ENCODE peak calls at places on chromosome 13, in seven cellular contexts. M is stimulated activated CD4-positive, alpha-beta T cell treated with anti-CD3 and anti-CD28 coated beads, TNF-alpha, amount 100 ng/mL, for 48 hours; V is mesenchymal stem cell; U is ELF-1; E is anterior cingulate cortex; T is activated naive CD4-positive, alpha-beta T cell treated with Interleukin-2 at 50 U/mL for 16 hours; F is testis. B is an unnamed sample.

GRCh38 chr13:53170910-53171309 is 142.3 kb downstream of the OLFM4 start:
- DNase-seq in M (no peak), V (no peak), U (no peak), E (no peak), T (no peak), F (no peak), B (no peak)

GRCh38 chr13:110506859-110507566 is 54.5 kb downstream of the RAB20 start:
- DNase-seq in M (no peak), V (peak; percentile 65), U (no peak), E (no peak), T (no peak), F (peak; percentile 66), B (no peak)

GRCh38 chr13:20969182-20969581 is 66.6 kb upstream of the XPO4 start:
- DNase-seq in M (no peak), V (peak; percentile 34), U (no peak), E (no peak), T (no peak), F (no peak), B (no peak)

GRCh38 chr13:97914537-97914936 is 38.9 kb upstream of the IPO5 start:
- DNase-seq in M (no peak), V (no peak), U (no peak), E (peak; percentile 32), T (no peak), F (no peak), B (no peak)

GRCh38 chr13:66237411-66238062 is 992.6 kb downstream of the PCDH9 start:
- DNase-seq in M (no peak), V (no peak), U (no peak), E (no peak), T (no peak), F (no peak), B (no peak)

GRCh38 chr13:21420706-21421105 is 38.4 kb downstream of the ZDHHC20 start:
- DNase-seq in M (no peak), V (peak; percentile 47), U (no peak), E (no peak), T (no peak), F (no peak), B (no peak)

GRCh38 chr13:114032121-114032799 is 58.4 kb upstream of the C13orf46 start:
- DNase-seq in M (no peak), V (peak; percentile 85), U (peak; percentile 68), E (no peak), T (no peak), F (no peak), B (no peak)

GRCh38 chr13:99659234-99659633 is 158.0 kb downstream of the TM9SF2 start:
- DNase-seq in M (no peak), V (no peak), U (peak; percentile 36), E (no peak), T (no peak), F (no peak), B (peak; percentile 61)

GRCh38 chr13:99265823-99266426 is 7.7 kb upstream of the GPR18 start:
- DNase-seq in M (no peak), V (peak; percentile 66), U (no peak), E (no peak), T (no peak), F (no peak), B (peak; percentile 70)

GRCh38 chr13:96229356-96229755 is 139.4 kb downstream of the HS6ST3 start:
- DNase-seq in M (no peak), V (peak; percentile 17), U (peak; percentile 57), E (no peak), T (no peak), F (peak; percentile 16), B (no peak)

GRCh38 chr13:42174344-42175162 is 97.4 kb upstream of the AKAP11 start:
- DNase-seq in M (no peak), V (peak; percentile 86), U (peak; percentile 50), E (no peak), T (no peak), F (no peak), B (no peak)

GRCh38 chr13:102182170-102182569 is 219.7 kb downstream of the FGF14 start:
- DNase-seq in M (no peak), V (no peak), U (no peak), E (no peak), T (no peak), F (no peak), B (no peak)

GRCh38 chr13:79108914-79109643 is 297.0 kb downstream of the RBM26 start:
- DNase-seq in M (no peak), V (no peak), U (no peak), E (no peak), T (no peak), F (no peak), B (no peak)

GRCh38 chr13:113187905-113188595 is 20.4 kb downstream of the PCID2 start:
- DNase-seq in M (no peak), V (peak; percentile 37), U (no peak), E (no peak), T (no peak), F (no peak), B (no peak)

GRCh38 chr13:51801631-51802099 is 2.3 kb downstream of the DHRS12 start:
- DNase-seq in M (no peak), V (no peak), U (no peak), E (peak; percentile 61), T (no peak), F (peak; percentile 84), B (peak; percentile 76)

GRCh38 chr13:76523740-76524382 is 362.3 kb downstream of the KCTD12 start:
- DNase-seq in M (no peak), V (no peak), U (peak; percentile 5), E (no peak), T (no peak), F (no peak), B (no peak)

GRCh38 chr13:75687145-75687763 is 51.1 kb downstream of the LMO7 start:
- DNase-seq in M (no peak), V (peak; percentile 72), U (no peak), E (no peak), T (no peak), F (no peak), B (no peak)

B was measured in G401.